ENCODE peak calls at places on chromosome 20, in six cellular contexts. S is H1, X is K562, R is GM12891, Z is HepG2, L is GM12878. M is an unnamed sample.

GRCh38 chr20:38143238-38143645 is 21.8 kb downstream of the TGM2 start:
- DNase-seq in R (no peak), X (peak; percentile 44), Z (peak; percentile 99), S (no peak), L (no peak), M (no peak)

GRCh38 chr20:35632539-35633115 is 17.0 kb downstream of the SPAG4 start:
- DNase-seq in R (no peak), X (no peak), Z (no peak), S (no peak), L (no peak), M (no peak)

GRCh38 chr20:23118766-23119165 is 32.6 kb upstream of the CD93 start:
- DNase-seq in X (no peak), S (no peak), Z (no peak), R (no peak), L (no peak), M (no peak)

GRCh38 chr20:2817891-2818595 is 1.9 kb downstream of the TMEM239 start:
- DNase-seq in X (no peak), Z (no peak), S (no peak), R (no peak), L (no peak), M (no peak)

GRCh38 chr20:19713851-19714716 is 44.0 kb upstream of the RIN2 start:
- DNase-seq in L (no peak), X (no peak), S (no peak), R (no peak), Z (no peak), M (no peak)

GRCh38 chr20:17430515-17430914 is 100.7 kb downstream of the BFSP1 start:
- DNase-seq in X (no peak), Z (no peak), R (no peak), L (no peak), S (no peak), M (no peak)

GRCh38 chr20:11436113-11436890 is 481.4 kb upstream of the BTBD3 start:
- DNase-seq in Z (no peak), X (no peak), S (no peak), R (no peak), L (no peak), M (no peak)

GRCh38 chr20:10673176-10673830 is 496 bp downstream of the JAG1 start:
- DNase-seq in R (no peak), Z (no peak), X (peak; percentile 12), L (no peak), S (no peak), M (peak; percentile 34)

GRCh38 chr20:49199729-49200293 is 11.7 kb upstream of the STAU1 start:
- DNase-seq in Z (no peak), R (no peak), S (no peak), X (no peak), L (no peak), M (no peak)

GRCh38 chr20:33561981-33562601 is 72.2 kb downstream of the CBFA2T2 start:
- DNase-seq in X (no peak), S (no peak), L (no peak), R (no peak), Z (peak; percentile 93), M (no peak)

GRCh38 chr20:42435230-42435629 is 754.5 kb downstream of the PTPRT start:
- DNase-seq in L (peak; percentile 17), R (peak; percentile 12), S (no peak), X (no peak), Z (no peak), M (peak; percentile 7)

GRCh38 chr20:10219452-10219791 is 792 bp downstream of the SNAP25 start:
- DNase-seq in Z (no peak), S (no peak), L (no peak), R (peak; percentile 48), X (peak; percentile 74), M (peak; percentile 40)

GRCh38 chr20:57664924-57665588 is 44.8 kb downstream of the PMEPA1 start:
- DNase-seq in Z (no peak), X (no peak), L (no peak), S (no peak), R (no peak), M (no peak)

GRCh38 chr20:57742506-57743180 is 32.8 kb upstream of the PMEPA1 start:
- DNase-seq in R (no peak), Z (no peak), X (no peak), S (no peak), L (no peak), M (no peak)

GRCh38 chr20:20755227-20755626 is 42.8 kb upstream of the RALGAPA2 start:
- DNase-seq in Z (no peak), S (no peak), L (no peak), R (no peak), X (no peak), M (no peak)

GRCh38 chr20:50670126-50670862 is 21.0 kb downstream of the RIPOR3 start:
- DNase-seq in S (no peak), Z (peak; percentile 89), X (no peak), L (no peak), R (no peak), M (no peak)

GRCh38 chr20:59025511-59025910 is 6.3 kb downstream of the TUBB1 start:
- DNase-seq in L (no peak), Z (no peak), R (no peak), S (no peak), X (no peak), M (no peak)

GRCh38 chr20:18507218-18508191 is at the start of gene SEC23B:
- DNase-seq in X (peak; percentile 92), R (peak; percentile 88), Z (peak; percentile 99), S (peak; percentile 94), L (peak; percentile 96), M (peak; percentile 90)
- TF ChIP-seq TAF1 in X (peak; percentile 45), R (peak; percentile 72), Z (peak; percentile 93), S (peak; percentile 91), L (peak; percentile 72), M (peak; percentile 81)

GRCh38 chr20:47272893-47273590 is 83.5 kb downstream of the ZMYND8 start:
- DNase-seq in R (no peak), X (peak; percentile 63), S (peak; percentile 7), L (peak; percentile 46), Z (peak; percentile 78), M (no peak)
- TF ChIP-seq POLR2A in R (no peak), X (no peak), S (no peak), L (no peak), Z (no peak), M (no peak)

GRCh38 chr20:61771805-61772350 is 293.8 kb downstream of the TAF4 start:
- DNase-seq in Z (peak; percentile 91), L (no peak), R (no peak), S (no peak), X (no peak), M (no peak)

GRCh38 chr20:61770203-61770602 is 295.5 kb downstream of the TAF4 start:
- DNase-seq in L (no peak), X (no peak), R (no peak), S (no peak), Z (no peak), M (no peak)

GRCh38 chr20:61773926-61774587 is 291.6 kb downstream of the TAF4 start:
- DNase-seq in S (no peak), Z (no peak), L (no peak), X (no peak), R (no peak), M (no peak)

GRCh38 chr20:61775423-61775822 is 290.3 kb downstream of the TAF4 start:
- DNase-seq in Z (no peak), R (no peak), X (no peak), S (no peak), L (no peak), M (no peak)

DNA sequence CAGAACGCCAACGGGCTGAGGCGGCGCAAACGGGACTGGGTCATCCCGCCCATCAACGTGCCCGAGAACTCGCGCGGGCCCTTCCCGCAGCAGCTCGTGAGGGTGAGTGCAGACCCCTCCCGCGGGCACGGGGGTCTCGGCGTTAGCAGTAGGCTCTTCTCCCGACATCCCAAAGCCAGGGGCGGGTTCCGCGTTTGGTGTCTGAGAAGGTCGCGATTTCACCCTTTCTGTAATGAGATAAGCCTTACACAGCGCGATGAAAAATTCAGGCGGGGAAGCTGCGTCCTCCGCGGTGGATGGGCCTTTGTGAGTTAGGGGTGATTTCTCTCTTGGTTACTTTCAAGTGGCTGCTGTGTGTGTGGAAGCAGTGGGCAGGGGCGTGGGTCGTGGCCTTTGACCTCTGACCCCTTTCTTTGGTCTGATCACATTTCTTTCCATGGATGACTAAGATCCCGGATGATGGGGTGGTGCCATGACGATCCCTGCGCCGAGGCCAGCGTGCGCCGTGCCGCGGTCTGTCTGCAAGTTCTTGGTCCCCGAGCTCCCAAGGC is 292.5 kb downstream of the TAF4 start:
- DNase-seq in L (no peak), X (no peak), Z (no peak), R (no peak), S (no peak), M (no peak)
- TF ChIP-seq TAF1 in L (no peak), X (no peak), Z (no peak), R (no peak), S (no peak), M (no peak)

GRCh38 chr20:45181639-45182038 is 6.9 kb downstream of the PI3 start:
- DNase-seq in R (no peak), S (no peak), X (no peak), Z (no peak), L (no peak), M (no peak)
- TF ChIP-seq POLR2A in R (no peak), S (no peak), X (no peak), Z (no peak), L (no peak), M (no peak)

GRCh38 chr20:44021900-44022299 is 107.2 kb downstream of the TOX2 start:
- DNase-seq in X (no peak), S (no peak), L (no peak), R (no peak), Z (no peak), M (no peak)
- TF ChIP-seq TAF1 in X (no peak), S (no peak), L (no peak), R (no peak), Z (no peak), M (no peak)

GRCh38 chr20:44357555-44358130 is 2.1 kb downstream of the HNF4A start:
- DNase-seq in X (no peak), S (no peak), Z (no peak), L (no peak), R (no peak), M (no peak)

GRCh38 chr20:44358776-44359175 is 3.3 kb downstream of the HNF4A start:
- DNase-seq in S (no peak), Z (no peak), R (no peak), L (no peak), X (no peak), M (no peak)

GRCh38 chr20:44362466-44362940 is 7.0 kb downstream of the HNF4A start:
- DNase-seq in X (no peak), L (no peak), Z (no peak), R (no peak), S (no peak), M (no peak)

GRCh38 chr20:44361021-44361420 is 5.5 kb downstream of the HNF4A start:
- DNase-seq in X (no peak), L (no peak), Z (no peak), S (no peak), R (no peak), M (no peak)

DNA sequence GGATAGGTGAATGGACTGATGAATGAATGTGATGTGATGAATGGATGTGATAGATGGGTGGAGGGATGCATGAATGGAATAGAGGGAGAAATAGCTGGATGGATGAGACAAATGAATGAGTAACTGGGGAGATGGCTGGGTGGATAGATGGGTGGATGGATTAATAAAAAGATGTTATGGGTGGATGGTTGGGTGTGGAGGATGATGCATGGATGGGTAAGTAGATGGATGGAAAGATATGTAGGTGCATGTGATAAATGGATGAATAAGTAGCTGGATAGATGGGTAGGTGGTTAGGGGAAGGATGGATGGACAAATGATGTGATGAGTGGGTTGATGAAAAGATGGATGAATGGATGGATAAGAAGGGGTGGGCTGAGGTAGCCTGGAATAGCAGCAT is 4.7 kb downstream of the HNF4A start:
- DNase-seq in X (no peak), L (no peak), R (no peak), Z (no peak), S (no peak), M (no peak)
- TF ChIP-seq POLR2A in X (no peak), L (no peak), R (no peak), Z (no peak), S (no peak), M (no peak)